ENCODE peak calls at places on chromosomes 12 and 14, in seven cellular contexts. E, I, W, F, V, R and X are unnamed samples.
A peak's percentile ranks its signal among the peaks of the same experiment; 100 is the strongest.

GRCh38 chr12:15152864-15153263 is 68.4 kb downstream of the RERG start:
- DNase-seq in W (no peak), R (no peak), E (no peak), F (no peak), V (no peak), I (no peak), X (no peak)

GRCh38 chr14:88301381-88301780 is 21.7 kb downstream of the KCNK10 start:
- DNase-seq in V (no peak), E (no peak), F (no peak), I (no peak), W (no peak), R (no peak), X (no peak)

GRCh38 chr12:65510584-65511050 is 232.1 kb downstream of the MSRB3 start:
- DNase-seq in W (no peak), F (no peak), V (no peak), R (peak; percentile 34), E (no peak), I (peak; percentile 38), X (no peak)

GRCh38 chr12:22334696-22335290 is at the start of gene ST8SIA1:
- DNase-seq in E (no peak), F (peak; percentile 69), R (peak; percentile 49), W (peak; percentile 16), V (no peak), I (peak; percentile 53), X (no peak)

GRCh38 chr12:95107362-95107761 is 33.9 kb upstream of the NR2C1 start:
- DNase-seq in R (no peak), E (no peak), I (no peak), W (no peak), F (no peak), V (no peak), X (no peak)

GRCh38 chr12:50488801-50489200 is 16.0 kb upstream of the DIP2B start:
- DNase-seq in W (no peak), V (no peak), E (no peak), R (no peak), F (no peak), I (no peak), X (no peak)

GRCh38 chr14:53209370-53209769 is 56.2 kb upstream of the DDHD1 start:
- DNase-seq in E (no peak), R (no peak), V (no peak), F (no peak), I (no peak), W (no peak), X (no peak)

GRCh38 chr14:36747411-36748184 is 85.9 kb downstream of the PAX9 start:
- DNase-seq in E (no peak), R (no peak), V (no peak), F (no peak), W (peak; percentile 14), I (no peak), X (peak; percentile 31)

GRCh38 chr14:33551963-33552362 is 398.9 kb downstream of the EGLN3 start:
- DNase-seq in F (no peak), I (no peak), W (peak; percentile 54), R (no peak), E (no peak), V (peak; percentile 6), X (no peak)

GRCh38 chr14:105087308-105087962 is 22.2 kb upstream of the GPR132 start:
- DNase-seq in V (no peak), I (peak; percentile 61), E (no peak), F (peak; percentile 58), R (no peak), W (peak; percentile 82), X (no peak)

GRCh38 chr12:100672075-100672592 is 98.7 kb downstream of the GAS2L3 start:
- DNase-seq in W (no peak), I (no peak), R (peak; percentile 16), E (no peak), F (peak; percentile 60), V (no peak), X (no peak)

GRCh38 chr12:60290532-60290931 is 694.7 kb downstream of the SLC16A7 start:
- DNase-seq in V (no peak), E (no peak), F (no peak), I (no peak), W (no peak), R (no peak), X (peak; percentile 87)

GRCh38 chr12:4133636-4134433 is 139.7 kb upstream of the CCND2 start:
- DNase-seq in V (no peak), W (peak; percentile 24), E (no peak), I (no peak), F (no peak), R (no peak), X (no peak)

GRCh38 chr12:124601699-124602098 is 34.3 kb upstream of the NCOR2 start:
- DNase-seq in V (no peak), W (peak; percentile 29), R (no peak), F (no peak), I (no peak), E (no peak), X (no peak)

GRCh38 chr14:73712071-73712506 is 2.1 kb downstream of the PNMA1 start:
- DNase-seq in R (no peak), W (no peak), V (no peak), E (no peak), I (no peak), F (no peak), X (no peak)

GRCh38 chr12:47905313-47905730 is 528 bp upstream of the VDR start:
- DNase-seq in I (peak; percentile 57), F (peak; percentile 59), W (no peak), E (peak; percentile 75), V (no peak), R (peak; percentile 88), X (no peak)

GRCh38 chr14:22189873-22190272 is 399.2 kb downstream of the DAD1 start:
- DNase-seq in I (no peak), W (no peak), F (no peak), E (no peak), R (no peak), V (no peak), X (no peak)

GRCh38 chr12:25320123-25321006 is 69.6 kb upstream of the KRAS start:
- DNase-seq in R (no peak), V (no peak), E (no peak), I (no peak), W (no peak), F (peak; percentile 13), X (no peak)

GRCh38 chr12:2493086-2493485 is 301.7 kb upstream of the FKBP4 start:
- DNase-seq in R (no peak), V (no peak), W (no peak), F (no peak), I (no peak), E (no peak), X (no peak)